ENCODE peak calls at places on chromosomes 16 and 17, in six cellular contexts. E, G, W, I, U and K are unnamed samples.
A peak's percentile ranks its signal among the peaks of the same experiment; 100 is the strongest.

GRCh38 chr17:36723459-36723858 is 122.1 kb downstream of the MRM1 start:
- DNase-seq in E (no peak), G (no peak), W (no peak), I (no peak), U (no peak), K (no peak)

GRCh38 chr17:54795046-54795445 is 105.6 kb upstream of the TOM1L1 start:
- DNase-seq in E (no peak), G (no peak), W (no peak), I (no peak), U (no peak), K (no peak)

GRCh38 chr17:21089145-21089544 is 37.6 kb upstream of the DHRS7B start:
- DNase-seq in E (peak; percentile 24), G (peak; percentile 40), W (peak; percentile 76), I (no peak), U (no peak), K (no peak)

GRCh38 chr16:15509051-15509592 is 74.7 kb downstream of the BMERB1 start:
- DNase-seq in E (no peak), G (no peak), W (no peak), I (no peak), U (no peak), K (no peak)

GRCh38 chr16:87487361-87487924 is 5.4 kb downstream of the ZCCHC14 start:
- DNase-seq in E (no peak), G (no peak), W (no peak), I (peak; percentile 57), U (peak; percentile 39), K (no peak)

GRCh38 chr17:17595755-17596154 is 4.2 kb upstream of the PEMT start:
- DNase-seq in E (no peak), G (no peak), W (no peak), I (no peak), U (no peak), K (no peak)

GRCh38 chr17:28925912-28926365 is 23.1 kb upstream of the DHRS13 start:
- DNase-seq in E (peak; percentile 90), G (no peak), W (peak; percentile 95), I (no peak), U (no peak), K (no peak)

GRCh38 chr16:29644338-29644857 is 18.6 kb upstream of the SPN start:
- DNase-seq in E (no peak), G (peak; percentile 37), W (no peak), I (no peak), U (no peak), K (no peak)

GRCh38 chr17:2337152-2337810 is at the start of gene SGSM2:
- DNase-seq in E (no peak), G (peak; percentile 91), W (no peak), I (peak; percentile 64), U (peak; percentile 0), K (peak; percentile 71)

GRCh38 chr16:86864586-86864985 is 286.2 kb downstream of the FOXL1 start:
- DNase-seq in E (no peak), G (no peak), W (no peak), I (no peak), U (no peak), K (no peak)

GRCh38 chr17:970388-970768 is 9.2 kb downstream of the NXN start:
- DNase-seq in E (no peak), G (no peak), W (no peak), I (no peak), U (no peak), K (no peak)

GRCh38 chr17:81939881-81940385 is 2.8 kb upstream of the PYCR1 start:
- DNase-seq in E (no peak), G (no peak), W (no peak), I (no peak), U (no peak), K (no peak)

GRCh38 chr17:5182597-5183409 is 8.9 kb downstream of the ZNF594 start:
- DNase-seq in E (no peak), G (no peak), W (no peak), I (no peak), U (no peak), K (no peak)

GRCh38 chr16:88617268-88618031 is 20.9 kb upstream of the IL17C start:
- DNase-seq in E (peak; percentile 74), G (no peak), W (no peak), I (no peak), U (peak; percentile 34), K (no peak)

GRCh38 chr17:15958484-15958854 is 13.5 kb downstream of the ADORA2B start:
- DNase-seq in E (no peak), G (no peak), W (no peak), I (no peak), U (no peak), K (no peak)

GRCh38 chr17:73042809-73043685 is 49.4 kb downstream of the SLC39A11 start:
- DNase-seq in E (no peak), G (no peak), W (no peak), I (no peak), U (no peak), K (no peak)

GRCh38 chr17:6610011-6610410 is 30.5 kb downstream of the KIAA0753 start:
- DNase-seq in E (no peak), G (no peak), W (no peak), I (no peak), U (no peak), K (no peak)

GRCh38 chr16:87608400-87608985 is 6.2 kb downstream of the JPH3 start:
- DNase-seq in E (peak; percentile 39), G (peak; percentile 71), W (peak; percentile 68), I (no peak), U (no peak), K (peak; percentile 23)

GRCh38 chr17:29594441-29595090 is 1.6 kb downstream of the ANKRD13B start:
- DNase-seq in E (no peak), G (no peak), W (no peak), I (no peak), U (no peak), K (no peak)

GRCh38 chr16:81838794-81839193 is 59.7 kb downstream of the PLCG2 start:
- DNase-seq in E (no peak), G (peak; percentile 87), W (peak; percentile 57), I (no peak), U (no peak), K (peak; percentile 63)

GRCh38 chr17:37327341-37328090 is 48.3 kb upstream of the C17orf78 start:
- DNase-seq in E (peak; percentile 47), G (no peak), W (peak; percentile 18), I (no peak), U (no peak), K (no peak)

GRCh38 chr17:38704645-38705522 is at the start of gene MLLT6:
- DNase-seq in E (peak; percentile 46), G (peak; percentile 91), W (peak; percentile 68), I (peak; percentile 71), U (peak; percentile 35), K (peak; percentile 89)

GRCh38 chr17:63698381-63698885 is 1.5 kb downstream of the LIMD2 start:
- DNase-seq in E (no peak), G (peak; percentile 76), W (no peak), I (no peak), U (no peak), K (peak; percentile 65)

GRCh38 chr17:42058018-42058417 is 7.6 kb upstream of the C17orf113 start:
- DNase-seq in E (no peak), G (no peak), W (no peak), I (no peak), U (no peak), K (no peak)

GRCh38 chr17:83189673-83190385 is 110.4 kb downstream of the METRNL start:
- DNase-seq in E (peak; percentile 53), G (no peak), W (no peak), I (peak; percentile 76), U (no peak), K (no peak)

GRCh38 chr16:787978-788398 is at the start of gene RPUSD1:
- DNase-seq in E (no peak), G (peak; percentile 59), W (no peak), I (no peak), U (no peak), K (no peak)

GRCh38 chr17:20944014-20944905 is 98.6 kb downstream of the USP22 start:
- DNase-seq in E (peak; percentile 48), G (peak; percentile 72), W (peak; percentile 51), I (peak; percentile 58), U (peak; percentile 24), K (peak; percentile 53)

GRCh38 chr16:88003736-88004135 is 52.5 kb downstream of the BANP start:
- DNase-seq in E (no peak), G (no peak), W (no peak), I (no peak), U (no peak), K (no peak)

GRCh38 chr16:57985204-57986121 is 14.5 kb upstream of the CNGB1 start:
- DNase-seq in E (no peak), G (no peak), W (no peak), I (no peak), U (no peak), K (no peak)

GRCh38 chr17:40121191-40121885 is 433 bp upstream of the MSL1 start:
- DNase-seq in E (no peak), G (peak; percentile 69), W (peak; percentile 46), I (peak; percentile 42), U (no peak), K (peak; percentile 51)